ENCODE peak calls at places on chromosomes 1 and 21, in five cellular contexts. T is NCI-H1105 treated with DMSO at 0.1 percent for 48 hours; D is fibroblast of the aortic adventitia; Q is anterior cingulate cortex; Y is activated CD4-positive, CD25-positive, alpha-beta regulatory T cell treated with anti-CD3 and anti-CD28 coated beads, Interleukin-2, amount 50 U/mL, for 72 hours. B is an unnamed sample.

GRCh38 chr1:151706464-151707415 is 9.9 kb downstream of the CELF3 start:
- DNase-seq in T (no peak), D (no peak), Q (no peak), Y (no peak), B (no peak)

GRCh38 chr1:228721407-228721806 is 13.9 kb upstream of the RHOU start:
- DNase-seq in T (no peak), D (no peak), Q (no peak), Y (no peak), B (no peak)

GRCh38 chr21:32378956-32379355 is 13.9 kb downstream of the URB1 start:
- DNase-seq in T (no peak), D (no peak), Q (no peak), Y (no peak), B (no peak)

GRCh38 chr1:40736085-40736531 is 44.6 kb downstream of the NFYC start:
- DNase-seq in T (no peak), D (peak; percentile 58), Q (no peak), Y (no peak), B (no peak)

GRCh38 chr1:97500696-97501297 is 420.0 kb downstream of the DPYD start:
- DNase-seq in T (no peak), D (peak; percentile 3), Q (no peak), Y (no peak), B (no peak)

GRCh38 chr1:218209351-218209861 is 75.7 kb upstream of the RRP15 start:
- DNase-seq in T (no peak), D (peak; percentile 82), Q (no peak), Y (no peak), B (no peak)

GRCh38 chr1:51433972-51434510 is 85.0 kb downstream of the EPS15 start:
- DNase-seq in T (no peak), D (no peak), Q (no peak), Y (no peak), B (no peak)

GRCh38 chr1:191595170-191595569 is 563.1 kb upstream of the RGS18 start:
- DNase-seq in T (no peak), D (no peak), Q (no peak), Y (no peak), B (no peak)

GRCh38 chr1:108600504-108600903 is 40.6 kb downstream of the EEIG2 start:
- DNase-seq in T (no peak), D (no peak), Q (no peak), Y (no peak), B (no peak)

GRCh38 chr21:39444406-39445145 is 1.0 kb downstream of the LCA5L start:
- DNase-seq in T (no peak), D (peak; percentile 60), Q (peak; percentile 15), Y (no peak), B (peak; percentile 26)

GRCh38 chr21:15029077-15029476 is 35.7 kb downstream of the NRIP1 start:
- DNase-seq in T (no peak), D (no peak), Q (no peak), Y (no peak), B (no peak)

GRCh38 chr1:12052997-12053686 is 10.0 kb upstream of the TNFRSF8 start:
- DNase-seq in T (no peak), D (peak; percentile 58), Q (no peak), Y (no peak), B (no peak)

GRCh38 chr1:9825101-9826074 is 1.6 kb upstream of the CLSTN1 start:
- DNase-seq in T (peak; percentile 22), D (peak; percentile 63), Q (no peak), Y (no peak), B (peak; percentile 96)

GRCh38 chr1:85134583-85135455 is 66.0 kb downstream of the SYDE2 start:
- DNase-seq in T (no peak), D (peak; percentile 54), Q (no peak), Y (no peak), B (peak; percentile 69)

GRCh38 chr1:169877800-169878491 is 15.8 kb downstream of the SCYL3 start:
- DNase-seq in T (no peak), D (peak; percentile 19), Q (no peak), Y (no peak), B (no peak)

GRCh38 chr1:55015731-55016620 is 17.2 kb downstream of the BSND start:
- DNase-seq in T (no peak), D (no peak), Q (no peak), Y (no peak), B (no peak)

GRCh38 chr1:152577168-152577567 is 3.1 kb downstream of the LCE3D start:
- DNase-seq in T (no peak), D (no peak), Q (no peak), Y (no peak), B (no peak)

GRCh38 chr1:116268211-116268610 is 104.8 kb upstream of the ATP1A1 start:
- DNase-seq in T (peak; percentile 56), D (no peak), Q (peak; percentile 46), Y (no peak), B (peak; percentile 97)

GRCh38 chr1:202575906-202576653 is 134.2 kb downstream of the SYT2 start:
- DNase-seq in T (no peak), D (peak; percentile 57), Q (no peak), Y (no peak), B (no peak)

GRCh38 chr1:6505367-6506209 is 14.1 kb upstream of the PLEKHG5 start:
- DNase-seq in T (no peak), D (no peak), Q (no peak), Y (no peak), B (no peak)

GRCh38 chr1:59730302-59730701 is 84.4 kb upstream of the HOOK1 start:
- DNase-seq in T (no peak), D (peak; percentile 87), Q (no peak), Y (no peak), B (no peak)

GRCh38 chr1:203166192-203166940 is 9.3 kb downstream of the MYBPH start:
- DNase-seq in T (no peak), D (peak; percentile 22), Q (no peak), Y (no peak), B (peak; percentile 33)

GRCh38 chr1:25502957-25503356 is 40.4 kb upstream of the LDLRAP1 start:
- DNase-seq in T (no peak), D (peak; percentile 25), Q (no peak), Y (no peak), B (no peak)